ENCODE peak calls at places on chromosomes 3 and 15, in five cellular contexts. One of them, this sample, is unnamed.

GRCh38 chr3:123054422-123054821 is 12.4 kb upstream of the PDIA5 start:
- DNase-seq in naive thymus-derived CD8-positive, alpha-beta T cell: no peak
- DNase-seq in AG08395: no peak
- DNase-seq in right cardiac atrium: no peak
- DNase-seq in left kidney: no peak
- DNase-seq in this sample: no peak

GRCh38 chr15:40511093-40511471 is 40.3 kb downstream of the CHST14 start:
- DNase-seq in left kidney: peak
- DNase-seq in right cardiac atrium: no peak
- DNase-seq in naive thymus-derived CD8-positive, alpha-beta T cell: peak
- DNase-seq in AG08395: no peak
- DNase-seq in this sample: no peak

GRCh38 chr15:75389791-75390382 is 21.5 kb upstream of the MAN2C1 start:
- DNase-seq in left kidney: no peak
- DNase-seq in AG08395: no peak
- DNase-seq in naive thymus-derived CD8-positive, alpha-beta T cell: no peak
- DNase-seq in right cardiac atrium: no peak
- DNase-seq in this sample: no peak

GRCh38 chr15:70308011-70308761 is 210.5 kb upstream of the TLE3 start:
- DNase-seq in AG08395: no peak
- DNase-seq in left kidney: no peak
- DNase-seq in right cardiac atrium: no peak
- DNase-seq in naive thymus-derived CD8-positive, alpha-beta T cell: no peak
- DNase-seq in this sample: no peak

GRCh38 chr15:69648215-69648614 is 195.6 kb downstream of the RPLP1 start:
- DNase-seq in AG08395: peak
- DNase-seq in right cardiac atrium: no peak
- DNase-seq in left kidney: peak
- DNase-seq in naive thymus-derived CD8-positive, alpha-beta T cell: no peak
- DNase-seq in this sample: no peak

GRCh38 chr15:77495806-77496589 is 75.3 kb downstream of the HMG20A start:
- DNase-seq in left kidney: no peak
- DNase-seq in AG08395: peak
- DNase-seq in naive thymus-derived CD8-positive, alpha-beta T cell: no peak
- DNase-seq in right cardiac atrium: no peak
- DNase-seq in this sample: no peak

GRCh38 chr3:16801223-16801622 is 83.5 kb upstream of the PLCL2 start:
- DNase-seq in AG08395: no peak
- DNase-seq in left kidney: peak
- DNase-seq in naive thymus-derived CD8-positive, alpha-beta T cell: no peak
- DNase-seq in right cardiac atrium: no peak
- DNase-seq in this sample: no peak

GRCh38 chr3:152444029-152444641 is 175.4 kb downstream of the MBNL1 start:
- DNase-seq in right cardiac atrium: no peak
- DNase-seq in AG08395: peak
- DNase-seq in left kidney: peak
- DNase-seq in naive thymus-derived CD8-positive, alpha-beta T cell: no peak
- DNase-seq in this sample: no peak

GRCh38 chr3:123914829-123915228 is 30.7 kb upstream of the MYLK start:
- DNase-seq in naive thymus-derived CD8-positive, alpha-beta T cell: no peak
- DNase-seq in right cardiac atrium: no peak
- DNase-seq in left kidney: peak
- DNase-seq in AG08395: no peak
- DNase-seq in this sample: no peak

GRCh38 chr15:88646951-88647350 is 8.1 kb downstream of the ISG20 start:
- DNase-seq in naive thymus-derived CD8-positive, alpha-beta T cell: no peak
- DNase-seq in AG08395: no peak
- DNase-seq in left kidney: no peak
- DNase-seq in right cardiac atrium: no peak
- DNase-seq in this sample: no peak

GRCh38 chr15:83581381-83581780 is 72.5 kb upstream of the ADAMTSL3 start:
- DNase-seq in AG08395: no peak
- DNase-seq in naive thymus-derived CD8-positive, alpha-beta T cell: no peak
- DNase-seq in right cardiac atrium: no peak
- DNase-seq in left kidney: no peak
- DNase-seq in this sample: no peak

GRCh38 chr3:61858054-61858453 is 296.7 kb downstream of the PTPRG start:
- DNase-seq in right cardiac atrium: no peak
- DNase-seq in AG08395: peak
- DNase-seq in left kidney: peak
- DNase-seq in naive thymus-derived CD8-positive, alpha-beta T cell: no peak
- DNase-seq in this sample: no peak

GRCh38 chr3:15645246-15645645 is 43.7 kb downstream of the BTD start:
- DNase-seq in naive thymus-derived CD8-positive, alpha-beta T cell: no peak
- DNase-seq in left kidney: no peak
- DNase-seq in right cardiac atrium: no peak
- DNase-seq in AG08395: no peak
- DNase-seq in this sample: no peak

GRCh38 chr3:112582242-112582874 is 20.5 kb downstream of the SLC35A5 start:
- DNase-seq in left kidney: peak
- DNase-seq in AG08395: peak
- DNase-seq in right cardiac atrium: no peak
- DNase-seq in naive thymus-derived CD8-positive, alpha-beta T cell: no peak
- DNase-seq in this sample: no peak

GRCh38 chr3:113183748-113184661 is 27.4 kb upstream of the BOC start:
- DNase-seq in left kidney: no peak
- DNase-seq in AG08395: no peak
- DNase-seq in right cardiac atrium: peak
- DNase-seq in naive thymus-derived CD8-positive, alpha-beta T cell: no peak
- DNase-seq in this sample: no peak

GRCh38 chr15:70698991-70699390 is 64.4 kb downstream of the UACA start:
- DNase-seq in right cardiac atrium: no peak
- DNase-seq in naive thymus-derived CD8-positive, alpha-beta T cell: no peak
- DNase-seq in AG08395: no peak
- DNase-seq in left kidney: peak
- DNase-seq in this sample: no peak

GRCh38 chr3:30623375-30623774 is 17.0 kb downstream of the TGFBR2 start:
- DNase-seq in right cardiac atrium: no peak
- DNase-seq in AG08395: peak
- DNase-seq in naive thymus-derived CD8-positive, alpha-beta T cell: no peak
- DNase-seq in left kidney: no peak
- DNase-seq in this sample: no peak

GRCh38 chr3:127180859-127181258 is 12.1 kb upstream of the PRR23E start:
- DNase-seq in naive thymus-derived CD8-positive, alpha-beta T cell: no peak
- DNase-seq in AG08395: no peak
- DNase-seq in right cardiac atrium: no peak
- DNase-seq in left kidney: no peak
- DNase-seq in this sample: no peak

GRCh38 chr3:127456471-127457093 is 134.0 kb downstream of the TPRA1 start:
- DNase-seq in right cardiac atrium: peak
- DNase-seq in left kidney: peak
- DNase-seq in AG08395: peak
- DNase-seq in naive thymus-derived CD8-positive, alpha-beta T cell: no peak
- DNase-seq in this sample: no peak

GRCh38 chr3:177460100-177460499 is 262.8 kb upstream of the TBL1XR1 start:
- DNase-seq in right cardiac atrium: no peak
- DNase-seq in naive thymus-derived CD8-positive, alpha-beta T cell: no peak
- DNase-seq in AG08395: no peak
- DNase-seq in left kidney: no peak
- DNase-seq in this sample: no peak

GRCh38 chr3:264394-265156 is 68.0 kb downstream of the CHL1 start:
- DNase-seq in AG08395: peak
- DNase-seq in naive thymus-derived CD8-positive, alpha-beta T cell: no peak
- DNase-seq in left kidney: peak
- DNase-seq in right cardiac atrium: no peak
- DNase-seq in this sample: no peak

GRCh38 chr15:84911879-84912660 is 27.6 kb downstream of the SLC28A1 start:
- DNase-seq in AG08395: peak
- DNase-seq in right cardiac atrium: peak
- DNase-seq in naive thymus-derived CD8-positive, alpha-beta T cell: no peak
- DNase-seq in left kidney: peak
- DNase-seq in this sample: no peak

GRCh38 chr3:25097023-25097422 is 331.0 kb upstream of the RARB start:
- DNase-seq in right cardiac atrium: no peak
- DNase-seq in naive thymus-derived CD8-positive, alpha-beta T cell: no peak
- DNase-seq in left kidney: peak
- DNase-seq in AG08395: no peak
- DNase-seq in this sample: no peak

GRCh38 chr3:172201136-172201989 is 162.0 kb downstream of the FNDC3B start:
- DNase-seq in right cardiac atrium: peak
- DNase-seq in naive thymus-derived CD8-positive, alpha-beta T cell: no peak
- DNase-seq in left kidney: peak
- DNase-seq in AG08395: peak
- DNase-seq in this sample: no peak

GRCh38 chr3:16350041-16350952 is 85.3 kb downstream of the OXNAD1 start:
- DNase-seq in left kidney: no peak
- DNase-seq in right cardiac atrium: no peak
- DNase-seq in AG08395: peak
- DNase-seq in naive thymus-derived CD8-positive, alpha-beta T cell: no peak
- DNase-seq in this sample: no peak

GRCh38 chr3:108091498-108092259 is 848 bp upstream of the CD47 start:
- DNase-seq in right cardiac atrium: peak
- DNase-seq in AG08395: no peak
- DNase-seq in naive thymus-derived CD8-positive, alpha-beta T cell: peak
- DNase-seq in left kidney: peak
- DNase-seq in this sample: no peak

GRCh38 chr15:57330619-57331018 is 45.7 kb upstream of the CGNL1 start:
- DNase-seq in AG08395: no peak
- DNase-seq in right cardiac atrium: no peak
- DNase-seq in naive thymus-derived CD8-positive, alpha-beta T cell: no peak
- DNase-seq in left kidney: no peak
- DNase-seq in this sample: no peak

GRCh38 chr3:184616416-184616815 is 54.8 kb downstream of the EPHB3 start:
- DNase-seq in AG08395: no peak
- DNase-seq in naive thymus-derived CD8-positive, alpha-beta T cell: no peak
- DNase-seq in right cardiac atrium: no peak
- DNase-seq in left kidney: peak
- DNase-seq in this sample: no peak

GRCh38 chr15:72585659-72586058 is 68.8 kb upstream of the GOLGA6B start:
- DNase-seq in naive thymus-derived CD8-positive, alpha-beta T cell: no peak
- DNase-seq in left kidney: peak
- DNase-seq in right cardiac atrium: no peak
- DNase-seq in AG08395: peak
- DNase-seq in this sample: no peak

GRCh38 chr15:59169337-59169736 is 37.3 kb upstream of the LDHAL6B start:
- DNase-seq in naive thymus-derived CD8-positive, alpha-beta T cell: no peak
- DNase-seq in right cardiac atrium: no peak
- DNase-seq in AG08395: peak
- DNase-seq in left kidney: no peak
- DNase-seq in this sample: no peak

GRCh38 chr3:96813820-96814580 is 394 bp upstream of the EPHA6 start:
- DNase-seq in AG08395: peak
- DNase-seq in right cardiac atrium: peak
- DNase-seq in left kidney: peak
- DNase-seq in naive thymus-derived CD8-positive, alpha-beta T cell: no peak
- DNase-seq in this sample: no peak

This sample was measured in activated T-helper 1 cell treated with anti-CD3 and anti-CD28 coated beads, Interleukin-2, amount 50 U/mL, for 16 hours.